ENCODE peak calls at places on chromosomes 3 and 15, in ten cellular contexts. A is A549, L is adrenal gland, P is uterus, G is cardiac muscle cell, W is lower lobe of right lung, S is psoas muscle, V is neuronal stem cell, K is A673, I is aorta. F is an unnamed sample. For H3K9me3, the result is how much of the 10 kb centered on the place peaks cover.

GRCh38 chr3:135895734-135896121 is 69.8 kb upstream of the PPP2R3A start:
- DNase-seq in A (no peak), L (no peak), P (no peak), G (peak), W (no peak), S (no peak), V (no peak), K (no peak), I (no peak), F (no peak)

GRCh38 chr3:154684021-154684420 is 254.0 kb upstream of the GPR149 start:
- DNase-seq in A (no peak), L (no peak), P (no peak), G (no peak), W (no peak), S (no peak), V (no peak), K (peak), I (no peak), F (no peak)

GRCh38 chr3:34002569-34003100 is 204.2 kb downstream of the PDCD6IP start:
- DNase-seq in A (no peak), L (no peak), P (no peak), G (no peak), W (no peak), S (no peak), V (no peak), K (no peak), I (no peak), F (no peak)

GRCh38 chr3:88041005-88041404 is 17.8 kb downstream of the CGGBP1 start:
- DNase-seq in A (no peak), L (no peak), P (no peak), G (no peak), W (no peak), S (no peak), V (no peak), K (no peak), I (no peak), F (no peak)

GRCh38 chr3:20405731-20406130 is 219.7 kb upstream of the SGO1 start:
- DNase-seq in A (no peak), L (no peak), P (no peak), G (peak), W (no peak), S (no peak), V (no peak), K (no peak), I (no peak), F (no peak)

GRCh38 chr3:170128259-170128976 is 53.1 kb downstream of the PHC3 start:
- DNase-seq in A (no peak), L (no peak), P (no peak), G (no peak), W (no peak), S (no peak), V (no peak), K (peak), I (no peak), F (no peak)

GRCh38 chr3:34882764-34883163 is 756.6 kb upstream of the ARPP21 start:
- DNase-seq in A (no peak), L (no peak), P (no peak), G (peak), W (no peak), S (no peak), V (no peak), K (peak), I (no peak), F (no peak)

GRCh38 chr3:54580453-54580852 is 347.4 kb downstream of the LRTM1 start:
- DNase-seq in A (no peak), L (no peak), P (no peak), G (no peak), W (no peak), S (no peak), V (no peak), K (no peak), I (no peak), F (no peak)

GRCh38 chr3:72339750-72340025 is 508.6 kb downstream of the SHQ1 start:
- DNase-seq in A (no peak), L (no peak), P (no peak), G (no peak), W (no peak), S (no peak), V (no peak), K (no peak), I (no peak), F (no peak)

GRCh38 chr15:79811406-79812405 is 85.1 kb downstream of the MTHFS start:
- DNase-seq in A (no peak), L (peak), P (no peak), G (peak), W (peak), S (peak), V (no peak), K (no peak), I (peak), F (peak)

GRCh38 chr3:10195692-10196091 is 31.0 kb downstream of the IRAK2 start:
- DNase-seq in A (no peak), L (peak), P (no peak), G (no peak), W (no peak), S (peak), V (no peak), K (no peak), I (no peak), F (no peak)

GRCh38 chr3:16334909-16335308 is 69.9 kb downstream of the OXNAD1 start:
- DNase-seq in A (no peak), L (no peak), P (no peak), G (peak), W (no peak), S (no peak), V (no peak), K (no peak), I (no peak), F (no peak)

GRCh38 chr3:100506355-100506754 is 13.9 kb downstream of the TMEM45A start:
- DNase-seq in A (no peak), L (no peak), P (no peak), G (no peak), W (no peak), S (no peak), V (no peak), K (no peak), I (no peak), F (no peak)

GRCh38 chr3:13081603-13082360 is 8.6 kb upstream of the IQSEC1 start:
- DNase-seq in A (no peak), L (no peak), P (no peak), G (no peak), W (no peak), S (no peak), V (no peak), K (no peak), I (no peak), F (peak)

GRCh38 chr3:52930748-52931147 is 33.4 kb upstream of the STIMATE start:
- DNase-seq in A (no peak), L (no peak), P (no peak), G (no peak), W (no peak), S (no peak), V (no peak), K (no peak), I (no peak), F (no peak)

GRCh38 chr3:142929109-142929508 is 34.4 kb downstream of the PAQR9 start:
- DNase-seq in A (peak), L (peak), P (no peak), G (peak), W (peak), S (peak), V (no peak), K (peak), I (peak), F (peak)

GRCh38 chr15:88704791-88705768 is 66.3 kb downstream of the ISG20 start:
- DNase-seq in A (no peak), L (peak), P (peak), G (peak), W (no peak), S (peak), V (peak), K (peak), I (peak), F (peak)

GRCh38 chr3:62178032-62178431 is 195.3 kb downstream of the FEZF2 start:
- DNase-seq in A (no peak), L (no peak), P (no peak), G (no peak), W (no peak), S (no peak), V (no peak), K (no peak), I (no peak), F (no peak)

GRCh38 chr3:128999104-128999503 is 2.0 kb upstream of the EFCC1 start:
- DNase-seq in A (no peak), L (no peak), P (no peak), G (no peak), W (no peak), S (no peak), V (no peak), K (no peak), I (no peak), F (no peak)

GRCh38 chr3:12470111-12470510 is 14.2 kb upstream of the TSEN2 start:
- DNase-seq in A (no peak), L (no peak), P (no peak), G (no peak), W (no peak), S (no peak), V (no peak), K (no peak), I (no peak), F (no peak)

GRCh38 chr3:69292959-69293574 is 92.8 kb downstream of the FRMD4B start:
- DNase-seq in A (no peak), L (no peak), P (no peak), G (no peak), W (no peak), S (no peak), V (no peak), K (no peak), I (no peak), F (no peak)

GRCh38 chr3:43017593-43018195 is 38.6 kb downstream of the GASK1A start:
- DNase-seq in A (no peak), L (no peak), P (no peak), G (no peak), W (no peak), S (no peak), V (no peak), K (no peak), I (no peak), F (no peak)
- H3K9me3 ChIP-seq in A (under half), L (under half), P (under half), G (under half), W (under half), S (under half), V (under half), K (under half), I (under half), F (under half)

GRCh38 chr15:70322051-70322668 is 224.4 kb upstream of the TLE3 start:
- DNase-seq in A (no peak), L (no peak), P (no peak), G (no peak), W (no peak), S (no peak), V (no peak), K (no peak), I (no peak), F (no peak)

GRCh38 chr15:70323111-70323851 is 225.6 kb upstream of the TLE3 start:
- DNase-seq in A (no peak), L (peak), P (peak), G (peak), W (no peak), S (peak), V (peak), K (peak), I (peak), F (peak)

GRCh38 chr15:70321106-70321809 is 223.5 kb upstream of the TLE3 start:
- DNase-seq in A (no peak), L (no peak), P (no peak), G (no peak), W (no peak), S (no peak), V (no peak), K (no peak), I (peak), F (no peak)

GRCh38 chr15:70327328-70328136 is 229.8 kb upstream of the TLE3 start:
- DNase-seq in A (no peak), L (no peak), P (no peak), G (peak), W (no peak), S (no peak), V (no peak), K (no peak), I (no peak), F (no peak)

GRCh38 chr15:70324001-70324974 is 226.6 kb upstream of the TLE3 start:
- DNase-seq in A (no peak), L (no peak), P (peak), G (no peak), W (no peak), S (no peak), V (no peak), K (peak), I (no peak), F (peak)
- H3K27ac ChIP-seq in A (no peak), L (no peak), P (peak), G (no peak), W (no peak), S (no peak), V (no peak), K (peak), I (no peak), F (no peak)

GRCh38 chr3:15032650-15033049 is 32.5 kb downstream of the MRPS25 start:
- DNase-seq in A (no peak), L (no peak), P (no peak), G (no peak), W (no peak), S (no peak), V (no peak), K (no peak), I (no peak), F (no peak)

GRCh38 chr3:15023719-15024118 is 41.4 kb downstream of the MRPS25 start:
- DNase-seq in A (no peak), L (no peak), P (no peak), G (no peak), W (no peak), S (no peak), V (no peak), K (no peak), I (no peak), F (no peak)

GRCh38 chr3:15033103-15033502 is 32.0 kb downstream of the MRPS25 start:
- DNase-seq in A (no peak), L (no peak), P (no peak), G (no peak), W (no peak), S (no peak), V (no peak), K (no peak), I (no peak), F (no peak)

GRCh38 chr3:15029625-15030024 is 35.5 kb downstream of the MRPS25 start:
- DNase-seq in A (no peak), L (no peak), P (no peak), G (no peak), W (no peak), S (no peak), V (no peak), K (no peak), I (no peak), F (no peak)
- H3K9me3 ChIP-seq in A (under half), L (under half), P (under half), G (under half), W (under half), S (under half), V (under half), K (under half), I (under half), F (under half)

GRCh38 chr15:90402230-90402629 is 14.2 kb downstream of the IQGAP1 start:
- DNase-seq in A (no peak), L (peak), P (peak), G (peak), W (no peak), S (peak), V (no peak), K (peak), I (peak), F (no peak)
- H3K27ac ChIP-seq in A (peak), L (peak), P (peak), G (peak), W (peak), S (peak), V (no peak), K (peak), I (peak), F (no peak)

DNA sequence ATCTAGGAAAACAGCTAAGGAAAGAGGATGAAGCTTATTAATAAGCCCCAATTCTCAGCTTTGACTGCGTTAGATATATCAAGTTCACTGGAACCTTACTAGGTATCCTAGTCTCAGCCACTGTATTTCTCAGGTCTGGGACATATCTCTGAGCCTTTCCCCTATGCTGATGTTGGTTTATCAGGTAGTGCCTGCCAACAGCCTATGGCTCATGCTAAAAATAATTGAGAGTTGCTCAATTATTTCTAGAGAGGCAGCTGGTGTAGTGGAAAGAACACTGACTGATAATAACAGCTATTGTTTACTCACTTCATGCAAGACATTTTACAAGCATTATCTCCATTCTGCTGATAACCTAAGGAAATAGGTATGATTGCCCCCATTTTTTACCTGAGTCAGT is 231.3 kb downstream of the LRRN1 start:
- DNase-seq in A (no peak), L (no peak), P (no peak), G (no peak), W (no peak), S (no peak), V (no peak), K (no peak), I (no peak), F (no peak)
- H3K9me3 ChIP-seq in A (under half), L (under half), P (under half), G (under half), W (under half), S (under half), V (under half), K (under half), I (under half), F (under half)

DNA sequence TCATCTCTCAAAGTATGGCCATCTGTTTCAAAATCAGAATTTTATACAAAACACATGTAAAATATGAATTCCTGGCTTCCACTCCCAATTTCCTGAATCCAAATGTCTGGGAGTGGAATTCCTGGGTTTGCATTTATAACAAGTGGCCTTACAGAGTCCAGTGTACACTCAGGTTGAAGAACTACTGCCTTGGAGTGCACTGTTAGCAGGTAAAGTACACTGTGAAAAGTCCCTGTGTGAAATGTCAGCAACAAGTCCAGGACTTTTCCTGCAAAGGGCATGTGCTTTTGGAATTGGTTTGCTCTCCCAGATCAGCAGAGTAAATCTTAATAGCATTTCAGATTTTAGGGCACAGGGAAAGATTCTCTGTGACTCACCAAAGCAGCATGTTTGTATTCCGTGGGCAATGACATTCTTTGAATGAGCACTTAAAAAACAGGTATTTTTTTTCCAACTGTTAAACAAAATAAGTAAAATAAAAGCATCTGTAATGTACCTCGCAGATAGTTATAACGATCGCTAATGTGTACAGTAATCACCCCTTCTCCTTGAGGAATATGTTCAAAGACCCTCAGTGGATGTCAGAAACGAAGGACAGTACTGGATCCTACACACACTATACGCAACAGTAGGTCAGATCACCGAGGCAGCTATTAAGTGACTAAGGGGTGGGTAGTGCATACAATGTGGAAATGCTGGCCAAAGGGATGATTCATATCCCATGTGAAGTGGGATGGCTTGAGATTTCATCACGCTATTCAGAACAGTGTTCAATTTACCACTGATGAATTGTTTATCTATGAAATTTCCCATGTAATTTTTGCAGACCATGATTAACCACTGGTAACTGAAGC is 1.9 kb upstream of the CLDN16 start:
- DNase-seq in A (peak), L (no peak), P (no peak), G (peak), W (no peak), S (no peak), V (no peak), K (peak), I (no peak), F (no peak)
- H3K27ac ChIP-seq in A (peak), L (no peak), P (no peak), G (no peak), W (no peak), S (no peak), V (no peak), K (peak), I (no peak), F (no peak)

GRCh38 chr3:46838301-46838700 is 24.9 kb downstream of the MYL3 start:
- DNase-seq in A (no peak), L (no peak), P (no peak), G (no peak), W (no peak), S (no peak), V (no peak), K (no peak), I (no peak), F (no peak)
- H3K9me3 ChIP-seq in A (under half), L (under half), P (under half), G (under half), W (under half), S (under half), V (under half), K (under half), I (under half), F (under half)